ENCODE peak calls at places on chromosomes 13 and 19, in eight cellular contexts. N is fibroblast of lung, B is T follicular helper cell, M is nephron progenitor cell, S is lung, A is DMS 273 treated with DMSO at 0.1 percent for 48 hours, D is C1 segment of cervical spinal cord, J is AG04449. Y is an unnamed sample.
A peak's percentile ranks its signal among the peaks of the same experiment; 100 is the strongest.

GRCh38 chr13:41696163-41697003 is 239.0 kb downstream of the RGCC start:
- DNase-seq in N (peak; percentile 82), B (no peak), M (no peak), S (no peak), A (peak; percentile 1), D (no peak), J (peak; percentile 80), Y (peak; percentile 86)

GRCh38 chr13:113822266-113822665 is 41.6 kb downstream of the GAS6 start:
- DNase-seq in N (no peak), B (no peak), M (no peak), S (no peak), A (no peak), D (no peak), J (no peak), Y (no peak)

GRCh38 chr19:55647732-55648656 is at the start of gene CCDC106:
- DNase-seq in N (peak; percentile 75), B (no peak), M (peak; percentile 79), S (peak; percentile 61), A (no peak), D (peak; percentile 56), J (no peak), Y (peak; percentile 82)

GRCh38 chr19:888615-889385 is 4.2 kb downstream of the MED16 start:
- DNase-seq in N (no peak), B (peak; percentile 51), M (no peak), S (no peak), A (no peak), D (no peak), J (no peak), Y (no peak)

GRCh38 chr19:35320285-35320706 is 8.7 kb upstream of the CD22 start:
- DNase-seq in N (no peak), B (no peak), M (no peak), S (no peak), A (no peak), D (no peak), J (no peak), Y (no peak)

GRCh38 chr19:13796301-13797057 is 1.2 kb downstream of the ZSWIM4 start:
- DNase-seq in N (peak; percentile 90), B (no peak), M (peak; percentile 36), S (peak; percentile 62), A (no peak), D (no peak), J (peak; percentile 80), Y (peak; percentile 97)

GRCh38 chr19:45110811-45111210 is 17.8 kb downstream of the PPP1R37 start:
- DNase-seq in N (no peak), B (no peak), M (no peak), S (no peak), A (no peak), D (no peak), J (no peak), Y (no peak)

GRCh38 chr19:30171795-30172642 is 200.2 kb upstream of the ZNF536 start:
- DNase-seq in N (no peak), B (no peak), M (no peak), S (no peak), A (no peak), D (no peak), J (no peak), Y (no peak)

GRCh38 chr19:5181331-5181730 is 159.3 kb downstream of the PTPRS start:
- DNase-seq in N (no peak), B (no peak), M (no peak), S (no peak), A (no peak), D (no peak), J (no peak), Y (no peak)

GRCh38 chr13:42420304-42420703 is 148.4 kb downstream of the AKAP11 start:
- DNase-seq in N (no peak), B (no peak), M (no peak), S (no peak), A (no peak), D (no peak), J (no peak), Y (no peak)

GRCh38 chr13:44437356-44438233 is 64.0 kb downstream of the SERP2 start:
- DNase-seq in N (peak; percentile 78), B (no peak), M (no peak), S (no peak), A (peak; percentile 14), D (no peak), J (peak; percentile 4), Y (peak; percentile 73)

GRCh38 chr19:11745871-11746270 is 7.1 kb upstream of the ZNF823 start:
- DNase-seq in N (no peak), B (no peak), M (no peak), S (no peak), A (no peak), D (no peak), J (no peak), Y (no peak)

GRCh38 chr19:51501594-51502263 is at the start of gene SIGLEC12:
- DNase-seq in N (no peak), B (no peak), M (no peak), S (peak; percentile 55), A (no peak), D (peak; percentile 2), J (no peak), Y (no peak)

GRCh38 chr19:10749435-10750384 is 31.8 kb downstream of the DNM2 start:
- DNase-seq in N (no peak), B (no peak), M (no peak), S (peak; percentile 61), A (no peak), D (no peak), J (no peak), Y (no peak)

GRCh38 chr19:3358919-3359849 is 7.2 kb upstream of the NFIC start:
- DNase-seq in N (peak; percentile 61), B (peak; percentile 56), M (peak; percentile 52), S (peak; percentile 66), A (no peak), D (no peak), J (no peak), Y (peak; percentile 57)

GRCh38 chr19:33956941-33957340 is 160.3 kb downstream of the KCTD15 start:
- DNase-seq in N (no peak), B (no peak), M (no peak), S (no peak), A (no peak), D (no peak), J (no peak), Y (no peak)

GRCh38 chr19:50722248-50723013 is 733 bp upstream of the CLEC11A start:
- DNase-seq in N (no peak), B (no peak), M (peak; percentile 47), S (no peak), A (no peak), D (no peak), J (no peak), Y (no peak)

GRCh38 chr19:16180611-16181010 is 4.6 kb upstream of the FAM32A start:
- DNase-seq in N (peak; percentile 70), B (no peak), M (no peak), S (no peak), A (no peak), D (no peak), J (peak; percentile 77), Y (peak; percentile 64)

GRCh38 chr19:681029-681626 is 4.9 kb downstream of the FSTL3 start:
- DNase-seq in N (no peak), B (no peak), M (peak; percentile 94), S (no peak), A (no peak), D (no peak), J (no peak), Y (no peak)

GRCh38 chr13:73984949-73985691 is 149.1 kb downstream of the KLF12 start:
- DNase-seq in N (no peak), B (peak; percentile 77), M (no peak), S (peak; percentile 34), A (no peak), D (no peak), J (no peak), Y (no peak)

GRCh38 chr13:113832204-113832603 is 31.7 kb downstream of the GAS6 start:
- DNase-seq in N (no peak), B (no peak), M (no peak), S (no peak), A (no peak), D (no peak), J (no peak), Y (no peak)

Y was measured in mesenchymal stem cell.